ENCODE peak calls at places on chromosomes 4 and X, in five cellular contexts. One of them, this sample, is unnamed.
A peak's percentile ranks its signal among the peaks of the same experiment; 100 is the strongest.

GRCh38 chr4:13821522-13821921 is 194.0 kb upstream of the BOD1L1 start:
- DNase-seq in stomach: no peak
- DNase-seq in Panc1: no peak
- DNase-seq in sigmoid colon: no peak
- DNase-seq in spleen: no peak
- DNase-seq in this sample: no peak

GRCh38 chrX:97334850-97335249 is 451.1 kb downstream of the RPA4 start:
- DNase-seq in stomach: no peak
- DNase-seq in sigmoid colon: no peak
- DNase-seq in Panc1: no peak
- DNase-seq in spleen: no peak
- DNase-seq in this sample: no peak

GRCh38 chrX:132443736-132444135 is 45.1 kb downstream of the MBNL3 start:
- DNase-seq in stomach: no peak
- DNase-seq in sigmoid colon: no peak
- DNase-seq in Panc1: no peak
- DNase-seq in spleen: no peak
- DNase-seq in this sample: no peak

GRCh38 chr4:7510066-7510465 is 75.3 kb upstream of the PSAPL1 start:
- DNase-seq in stomach: no peak
- DNase-seq in sigmoid colon: no peak
- DNase-seq in spleen: no peak
- DNase-seq in Panc1: no peak
- DNase-seq in this sample: no peak

GRCh38 chr4:140368686-140369085 is 4.8 kb upstream of the SCOC start:
- DNase-seq in spleen: no peak
- DNase-seq in Panc1: no peak
- DNase-seq in stomach: no peak
- DNase-seq in sigmoid colon: no peak
- DNase-seq in this sample: no peak

GRCh38 chr4:110518889-110519490 is 43.0 kb downstream of the ENPEP start:
- DNase-seq in stomach: no peak
- DNase-seq in spleen: no peak
- DNase-seq in Panc1: no peak
- DNase-seq in sigmoid colon: no peak
- DNase-seq in this sample: no peak

GRCh38 chrX:108731144-108731543 is 5.2 kb downstream of the IRS4 start:
- DNase-seq in sigmoid colon: no peak
- DNase-seq in spleen: no peak
- DNase-seq in Panc1: no peak
- DNase-seq in stomach: no peak
- DNase-seq in this sample: no peak

GRCh38 chr4:3641501-3641900 is 109.3 kb upstream of the LRPAP1 start:
- DNase-seq in sigmoid colon: no peak
- DNase-seq in spleen: peak; percentile 62
- DNase-seq in Panc1: no peak
- DNase-seq in stomach: no peak
- DNase-seq in this sample: no peak

GRCh38 chrX:136780241-136780640 is 491 bp downstream of the ARHGEF6 start:
- DNase-seq in spleen: no peak
- DNase-seq in sigmoid colon: no peak
- DNase-seq in stomach: no peak
- DNase-seq in Panc1: no peak
- DNase-seq in this sample: no peak

GRCh38 chr4:152485726-152486276 is 50.1 kb downstream of the FBXW7 start:
- DNase-seq in Panc1: peak; percentile 45
- DNase-seq in stomach: no peak
- DNase-seq in sigmoid colon: no peak
- DNase-seq in spleen: no peak
- DNase-seq in this sample: no peak

GRCh38 chrX:3295731-3296130 is 50.7 kb downstream of the MXRA5 start:
- DNase-seq in sigmoid colon: no peak
- DNase-seq in spleen: no peak
- DNase-seq in Panc1: no peak
- DNase-seq in stomach: no peak
- DNase-seq in this sample: no peak

GRCh38 chrX:28586291-28586690 is 955 bp upstream of the IL1RAPL1 start:
- DNase-seq in spleen: no peak
- DNase-seq in stomach: no peak
- DNase-seq in Panc1: no peak
- DNase-seq in sigmoid colon: peak; percentile 70
- DNase-seq in this sample: no peak

GRCh38 chrX:24846551-24847170 is 152.9 kb downstream of the POLA1 start:
- DNase-seq in stomach: no peak
- DNase-seq in spleen: no peak
- DNase-seq in sigmoid colon: no peak
- DNase-seq in Panc1: no peak
- DNase-seq in this sample: no peak

GRCh38 chr4:97845758-97846157 is 297.5 kb downstream of the STPG2 start:
- DNase-seq in sigmoid colon: no peak
- DNase-seq in Panc1: no peak
- DNase-seq in spleen: no peak
- DNase-seq in stomach: no peak
- DNase-seq in this sample: no peak

GRCh38 chr4:121998024-121998423 is 46.2 kb upstream of the TRPC3 start:
- DNase-seq in stomach: no peak
- DNase-seq in Panc1: no peak
- DNase-seq in spleen: peak; percentile 58
- DNase-seq in sigmoid colon: no peak
- DNase-seq in this sample: no peak

GRCh38 chr4:111362891-111363290 is 740.0 kb upstream of the PITX2 start:
- DNase-seq in sigmoid colon: no peak
- DNase-seq in stomach: no peak
- DNase-seq in Panc1: no peak
- DNase-seq in spleen: no peak
- DNase-seq in this sample: no peak

GRCh38 chr4:109278594-109279031 is 23.8 kb downstream of the COL25A1 start:
- DNase-seq in stomach: no peak
- DNase-seq in Panc1: no peak
- DNase-seq in spleen: no peak
- DNase-seq in sigmoid colon: no peak
- DNase-seq in this sample: no peak

GRCh38 chr4:9782136-9782436 is 652 bp downstream of the DRD5 start:
- DNase-seq in stomach: no peak
- DNase-seq in spleen: no peak
- DNase-seq in Panc1: no peak
- DNase-seq in sigmoid colon: no peak
- DNase-seq in this sample: no peak

GRCh38 chrX:110286126-110286525 is 31.8 kb downstream of the AMMECR1 start:
- DNase-seq in sigmoid colon: peak; percentile 65
- DNase-seq in Panc1: no peak
- DNase-seq in spleen: no peak
- DNase-seq in stomach: no peak
- DNase-seq in this sample: no peak

GRCh38 chr4:80913381-80913780 is 117.1 kb upstream of the BMP3 start:
- DNase-seq in sigmoid colon: no peak
- DNase-seq in Panc1: no peak
- DNase-seq in spleen: no peak
- DNase-seq in stomach: no peak
- DNase-seq in this sample: no peak

GRCh38 chr4:6598127-6598526 is 23.1 kb downstream of the MAN2B2 start:
- DNase-seq in spleen: no peak
- DNase-seq in Panc1: no peak
- DNase-seq in stomach: no peak
- DNase-seq in sigmoid colon: no peak
- DNase-seq in this sample: no peak

GRCh38 chr4:72326692-72327632 is 242.1 kb downstream of the ADAMTS3 start:
- DNase-seq in stomach: no peak
- DNase-seq in spleen: no peak
- DNase-seq in Panc1: no peak
- DNase-seq in sigmoid colon: no peak
- DNase-seq in this sample: no peak

GRCh38 chrX:47751670-47752069 is 85.0 kb upstream of the ZNF81 start:
- DNase-seq in stomach: peak; percentile 43
- DNase-seq in Panc1: no peak
- DNase-seq in spleen: no peak
- DNase-seq in sigmoid colon: no peak
- DNase-seq in this sample: no peak

GRCh38 chrX:141468940-141469339 is 115.6 kb downstream of the SPANXA1 start:
- DNase-seq in spleen: no peak
- DNase-seq in stomach: no peak
- DNase-seq in sigmoid colon: no peak
- DNase-seq in Panc1: no peak
- DNase-seq in this sample: no peak

GRCh38 chrX:1658083-1658463 is 43.2 kb downstream of the ASMT start:
- DNase-seq in Panc1: no peak
- DNase-seq in stomach: no peak
- DNase-seq in sigmoid colon: no peak
- DNase-seq in spleen: peak; percentile 58
- DNase-seq in this sample: no peak

GRCh38 chr4:70945452-70946055 is 43.4 kb downstream of the MOB1B start:
- DNase-seq in spleen: no peak
- DNase-seq in Panc1: no peak
- DNase-seq in sigmoid colon: no peak
- DNase-seq in stomach: no peak
- DNase-seq in this sample: no peak

GRCh38 chr4:120071192-120071795 is 4.6 kb upstream of the MAD2L1 start:
- DNase-seq in Panc1: peak; percentile 33
- DNase-seq in spleen: peak; percentile 64
- DNase-seq in stomach: no peak
- DNase-seq in sigmoid colon: no peak
- DNase-seq in this sample: no peak

GRCh38 chrX:18548996-18549395 is 122.9 kb downstream of the RS1 start:
- DNase-seq in Panc1: no peak
- DNase-seq in stomach: no peak
- DNase-seq in sigmoid colon: no peak
- DNase-seq in spleen: no peak
- DNase-seq in this sample: no peak

GRCh38 chrX:155985208-155985607 is 12.3 kb upstream of the IL9R start:
- DNase-seq in stomach: no peak
- DNase-seq in spleen: no peak
- DNase-seq in Panc1: no peak
- DNase-seq in sigmoid colon: no peak
- DNase-seq in this sample: no peak

GRCh38 chrX:155983326-155983725 is 14.2 kb upstream of the IL9R start:
- DNase-seq in spleen: no peak
- DNase-seq in Panc1: no peak
- DNase-seq in sigmoid colon: no peak
- DNase-seq in stomach: no peak
- DNase-seq in this sample: no peak
- H3K9me3 ChIP-seq in spleen: peaks cover 18% of the 10 kb centered on the region
- H3K9me3 ChIP-seq in Panc1: no peaks in the 10 kb centered on the region
- H3K9me3 ChIP-seq in sigmoid colon: no peaks in the 10 kb centered on the region
- H3K9me3 ChIP-seq in stomach: peaks cover 3% of the 10 kb centered on the region
- H3K9me3 ChIP-seq in this sample: peaks cover 16% of the 10 kb centered on the region

DNA sequence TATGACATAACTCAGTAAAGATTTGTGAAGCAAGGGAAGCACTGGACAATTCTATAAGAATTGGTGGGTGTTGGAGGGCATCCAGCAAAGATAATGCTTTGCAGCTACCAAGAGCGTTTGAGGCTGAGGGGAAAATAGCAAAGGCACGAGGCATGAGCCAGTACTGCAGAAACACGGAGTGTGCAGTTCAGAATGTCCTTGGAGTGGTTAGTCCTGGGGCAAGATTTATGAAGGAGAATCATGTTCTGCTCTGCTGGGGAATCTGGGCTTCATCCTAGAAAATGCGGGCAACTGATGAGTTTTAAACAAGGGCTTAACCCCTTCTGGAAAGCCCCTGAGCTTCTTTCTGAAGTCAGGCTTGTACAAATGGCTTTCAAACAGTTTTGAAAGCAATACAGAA is 452.5 kb downstream of the IL15 start:
- DNase-seq in stomach: no peak
- DNase-seq in sigmoid colon: peak; percentile 72
- DNase-seq in spleen: no peak
- DNase-seq in Panc1: no peak
- DNase-seq in this sample: no peak
- TF ChIP-seq POLR2AphosphoS5 in stomach: no peak
- TF ChIP-seq POLR2AphosphoS5 in sigmoid colon: peak; percentile 88
- TF ChIP-seq POLR2AphosphoS5 in spleen: no peak
- TF ChIP-seq POLR2AphosphoS5 in Panc1: no peak
- TF ChIP-seq POLR2AphosphoS5 in this sample: no peak

GRCh38 chrX:138945219-138945618 is 233.7 kb upstream of the FGF13 start:
- DNase-seq in stomach: no peak
- DNase-seq in spleen: no peak
- DNase-seq in sigmoid colon: no peak
- DNase-seq in Panc1: no peak
- DNase-seq in this sample: no peak

DNA sequence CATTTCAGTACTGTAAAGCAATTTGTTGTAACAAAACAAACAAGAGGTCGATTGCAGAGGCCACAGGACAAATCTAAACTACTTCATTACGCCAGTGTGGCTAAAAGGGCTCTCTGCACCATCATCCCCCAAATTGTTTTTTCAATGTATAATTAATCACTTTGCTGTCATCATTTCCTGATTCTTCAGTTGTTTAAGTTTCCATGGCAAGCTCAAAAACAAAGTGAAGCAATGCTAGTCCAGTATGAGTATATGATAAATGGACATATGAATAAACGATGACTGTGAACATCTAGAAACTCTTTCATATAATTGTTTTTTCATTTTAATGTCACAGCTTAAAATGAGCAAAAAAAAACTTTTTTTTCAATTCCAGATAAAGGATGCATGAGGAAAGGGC is 235.4 kb upstream of the FGF13 start:
- DNase-seq in stomach: no peak
- DNase-seq in sigmoid colon: no peak
- DNase-seq in Panc1: no peak
- DNase-seq in spleen: no peak
- DNase-seq in this sample: no peak
- H3K27ac ChIP-seq in stomach: no peak overlapping the region
- H3K27ac ChIP-seq in sigmoid colon: no peak overlapping the region
- H3K27ac ChIP-seq in Panc1: no peak overlapping the region
- H3K27ac ChIP-seq in spleen: no peak overlapping the region
- H3K27ac ChIP-seq in this sample: no peak overlapping the region

GRCh38 chr4:68283095-68283494 is 37.6 kb upstream of the TMPRSS11B start:
- DNase-seq in spleen: no peak
- DNase-seq in stomach: no peak
- DNase-seq in sigmoid colon: no peak
- DNase-seq in Panc1: no peak
- DNase-seq in this sample: no peak

GRCh38 chr4:68283714-68284113 is 38.2 kb upstream of the TMPRSS11B start:
- DNase-seq in Panc1: no peak
- DNase-seq in sigmoid colon: no peak
- DNase-seq in spleen: no peak
- DNase-seq in stomach: no peak
- DNase-seq in this sample: no peak

GRCh38 chr4:68272860-68273259 is 27.4 kb upstream of the TMPRSS11B start:
- DNase-seq in spleen: no peak
- DNase-seq in Panc1: no peak
- DNase-seq in stomach: no peak
- DNase-seq in sigmoid colon: no peak
- DNase-seq in this sample: no peak

GRCh38 chr4:68271851-68272756 is 26.6 kb upstream of the TMPRSS11B start:
- DNase-seq in Panc1: peak; percentile 56
- DNase-seq in stomach: no peak
- DNase-seq in spleen: no peak
- DNase-seq in sigmoid colon: no peak
- DNase-seq in this sample: no peak

DNA sequence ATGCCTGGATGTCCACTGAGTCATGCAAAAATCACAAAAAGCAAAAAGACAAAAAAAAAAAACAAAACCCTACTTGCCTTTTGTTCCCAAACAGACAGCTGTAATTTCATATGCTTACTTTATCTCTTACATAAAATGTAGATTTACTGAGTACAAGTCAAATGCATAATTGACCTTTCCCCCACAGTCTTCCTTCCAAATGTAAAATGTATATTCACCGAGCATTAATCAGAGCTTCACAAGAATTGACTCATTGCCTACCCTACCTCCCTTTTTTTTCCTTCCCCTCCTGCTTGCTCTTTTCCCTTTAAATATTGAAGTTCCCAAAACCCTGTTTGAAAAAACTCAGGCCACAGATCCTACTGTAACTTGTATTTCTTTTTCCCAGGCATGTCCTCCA is 32.6 kb upstream of the TMPRSS11B start:
- DNase-seq in spleen: no peak
- DNase-seq in stomach: no peak
- DNase-seq in Panc1: no peak
- DNase-seq in sigmoid colon: no peak
- DNase-seq in this sample: no peak
- H3K9me3 ChIP-seq in spleen: no peaks in the 10 kb centered on the region
- H3K9me3 ChIP-seq in stomach: no peaks in the 10 kb centered on the region
- H3K9me3 ChIP-seq in Panc1: no peaks in the 10 kb centered on the region
- H3K9me3 ChIP-seq in sigmoid colon: no peaks in the 10 kb centered on the region
- H3K9me3 ChIP-seq in this sample: no peaks in the 10 kb centered on the region

This sample was measured in esophagus muscularis mucosa.